ENCODE peak calls at places on chromosome 22, in four cellular contexts. T is K562, V is GM12878, M is SK-N-SH. Y is an unnamed sample.

GRCh38 chr22:35837328-35837727 is 119.7 kb downstream of the APOL5 start:
- DNase-seq in V (no peak), M (no peak), T (no peak), Y (no peak)

GRCh38 chr22:28730146-28730545 is 11.5 kb downstream of the CHEK2 start:
- DNase-seq in T (no peak), V (no peak), M (no peak), Y (no peak)

GRCh38 chr22:29520851-29521250 is 32.7 kb downstream of the THOC5 start:
- DNase-seq in M (no peak), T (peak; percentile 27), V (no peak), Y (no peak)

GRCh38 chr22:29385748-29386147 is 2.6 kb downstream of the AP1B1 start:
- DNase-seq in V (peak; percentile 64), T (no peak), M (no peak), Y (peak; percentile 51)

GRCh38 chr22:27810566-27810965 is 9.0 kb upstream of the MN1 start:
- DNase-seq in M (no peak), T (no peak), V (no peak), Y (no peak)

GRCh38 chr22:47419239-47419638 is 656.8 kb downstream of the TBC1D22A start:
- DNase-seq in V (no peak), T (no peak), M (no peak), Y (no peak)

GRCh38 chr22:42630901-42631602 is 9.3 kb downstream of the ATP5MGL start:
- DNase-seq in V (no peak), T (no peak), M (no peak), Y (no peak)

GRCh38 chr22:24865508-24865907 is 59.5 kb downstream of the SGSM1 start:
- DNase-seq in T (no peak), M (no peak), V (no peak), Y (no peak)

GRCh38 chr22:40345271-40345670 is 1.0 kb upstream of the ADSL start:
- DNase-seq in M (no peak), T (no peak), V (no peak), Y (no peak)

GRCh38 chr22:20520093-20520511 is 12.7 kb downstream of the MED15 start:
- DNase-seq in T (no peak), M (no peak), V (no peak), Y (no peak)

GRCh38 chr22:44380716-44381500 is 68.2 kb upstream of the SHISAL1 start:
- DNase-seq in T (no peak), V (no peak), M (no peak), Y (no peak)

GRCh38 chr22:24465566-24465965 is 29.6 kb upstream of the UPB1 start:
- DNase-seq in T (peak; percentile 20), M (no peak), V (no peak), Y (no peak)

GRCh38 chr22:44164031-44164430 is 16.7 kb upstream of the PARVG start:
- DNase-seq in V (no peak), T (no peak), M (no peak), Y (no peak)

GRCh38 chr22:42680648-42681047 is 31.5 kb upstream of the CYB5R3 start:
- DNase-seq in M (no peak), T (peak; percentile 23), V (no peak), Y (no peak)

GRCh38 chr22:36701166-36701713 is 2.3 kb downstream of the CACNG2 start:
- DNase-seq in V (no peak), T (no peak), M (peak; percentile 53), Y (no peak)

GRCh38 chr22:47551438-47551788 is 789.0 kb downstream of the TBC1D22A start:
- DNase-seq in M (no peak), V (no peak), T (no peak), Y (no peak)

GRCh38 chr22:35322126-35322525 is 22.4 kb downstream of the TOM1 start:
- DNase-seq in M (no peak), T (no peak), V (no peak), Y (no peak)

GRCh38 chr22:24409707-24410106 is 17.7 kb upstream of the ADORA2A start:
- DNase-seq in T (no peak), M (no peak), V (no peak), Y (no peak)

GRCh38 chr22:40240671-40241070 is 62.9 kb downstream of the TNRC6B start:
- DNase-seq in V (no peak), T (no peak), M (no peak), Y (no peak)

GRCh38 chr22:24805790-24806662 is at the start of gene SGSM1:
- DNase-seq in M (peak; percentile 97), T (peak; percentile 88), V (no peak), Y (peak; percentile 5)

GRCh38 chr22:36455571-36456458 is 25.6 kb downstream of the TXN2 start:
- DNase-seq in V (no peak), M (no peak), T (no peak), Y (no peak)

GRCh38 chr22:26610072-26610958 is 7.5 kb downstream of the CRYBB1 start:
- DNase-seq in M (no peak), V (peak; percentile 93), T (no peak), Y (no peak)

GRCh38 chr22:24310969-24311368 is 40.3 kb downstream of the SPECC1L start:
- DNase-seq in T (no peak), V (no peak), M (no peak), Y (no peak)

GRCh38 chr22:26429458-26430238 is 588 bp downstream of the ASPHD2 start:
- DNase-seq in M (peak; percentile 76), V (no peak), T (no peak), Y (no peak)

GRCh38 chr22:22210375-22210774 is 34.2 kb upstream of the VPREB1 start:
- DNase-seq in M (no peak), V (no peak), T (no peak), Y (no peak)

GRCh38 chr22:29348956-29349355 is 33.5 kb upstream of the RASL10A start:
- DNase-seq in V (no peak), T (no peak), M (no peak), Y (no peak)

GRCh38 chr22:27911329-27911728 is 7.7 kb downstream of the PITPNB start:
- DNase-seq in M (no peak), T (no peak), V (no peak), Y (no peak)

GRCh38 chr22:43434601-43435311 is 22.9 kb downstream of the MPPED1 start:
- DNase-seq in T (no peak), V (no peak), M (no peak), Y (no peak)

GRCh38 chr22:49748514-49748913 is 79.2 kb downstream of the BRD1 start:
- DNase-seq in V (no peak), M (no peak), T (no peak), Y (no peak)
- TF ChIP-seq GABPA in V (no peak), M (no peak), T (no peak), Y (no peak)

DNA sequence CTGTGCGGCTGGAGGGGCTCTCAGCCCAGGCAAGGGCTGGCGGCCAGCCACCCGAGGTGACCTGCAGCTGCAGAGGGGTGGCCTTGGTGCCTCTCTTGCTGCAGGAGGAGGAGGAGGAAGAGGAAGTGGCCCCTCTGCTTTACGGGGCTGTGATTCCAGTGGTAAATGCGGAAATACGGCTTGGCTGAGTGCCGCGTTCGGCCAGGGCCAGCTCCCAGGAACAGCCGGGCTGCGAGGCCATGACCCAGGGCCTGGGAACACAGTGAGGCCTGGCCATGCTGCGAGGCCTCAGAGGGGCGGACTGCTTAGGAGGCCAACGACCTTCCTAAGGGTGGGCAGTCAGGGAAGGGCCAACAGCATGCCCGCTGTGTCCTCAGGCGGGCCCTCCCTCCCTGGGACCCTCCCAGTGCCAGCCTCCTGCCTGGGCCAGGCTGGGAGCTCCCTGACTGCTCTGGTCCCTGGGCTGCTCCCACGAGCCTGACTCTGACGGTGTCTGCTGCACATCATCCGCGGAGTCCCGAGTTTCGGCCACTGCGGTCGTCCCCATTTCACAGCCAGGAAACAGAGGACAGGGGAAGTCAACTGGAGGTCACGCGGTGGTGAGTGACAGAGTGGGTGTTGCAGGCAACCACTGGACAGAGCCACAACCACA is 20.8 kb upstream of the PPARA start:
- DNase-seq in M (no peak), V (no peak), T (no peak), Y (peak; percentile 81)
- TF ChIP-seq REST in M (no peak), V (no peak), T (no peak), Y (no peak)

GRCh38 chr22:17898375-17898774 is 124.1 kb upstream of the BID start:
- DNase-seq in V (no peak), M (no peak), T (no peak), Y (no peak)

GRCh38 chr22:17905445-17905844 is 118.9 kb downstream of the MICAL3 start:
- DNase-seq in M (no peak), T (no peak), V (no peak), Y (no peak)

GRCh38 chr22:17906978-17907730 is 117.2 kb downstream of the MICAL3 start:
- DNase-seq in M (no peak), V (no peak), T (no peak), Y (no peak)

GRCh38 chr22:17903564-17904295 is 120.6 kb downstream of the MICAL3 start:
- DNase-seq in M (peak; percentile 49), V (no peak), T (no peak), Y (no peak)

DNA sequence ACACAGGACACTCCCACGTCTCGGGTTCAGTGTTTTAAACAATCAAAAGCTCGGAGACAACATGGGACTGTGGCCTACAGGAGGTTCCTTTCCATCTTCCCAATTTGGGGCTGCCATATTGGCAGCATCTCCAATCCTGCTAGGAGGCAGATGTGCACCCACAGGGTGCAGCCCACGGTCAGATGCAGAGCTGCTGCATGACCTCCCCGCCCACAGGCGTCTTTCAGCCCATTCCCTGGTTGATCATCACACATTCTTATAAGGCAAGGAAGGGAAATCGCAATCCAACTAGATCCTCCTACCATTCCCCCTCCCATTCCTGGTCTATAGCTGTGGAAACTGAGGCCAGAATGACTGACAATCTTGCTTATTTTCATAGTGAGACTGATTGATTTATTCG is 121.4 kb downstream of the MICAL3 start:
- DNase-seq in V (no peak), M (no peak), T (no peak), Y (no peak)
- H3K27ac ChIP-seq in V (no peak overlapping the region), M (no peak overlapping the region), T (no peak overlapping the region), Y (no peak overlapping the region)

DNA sequence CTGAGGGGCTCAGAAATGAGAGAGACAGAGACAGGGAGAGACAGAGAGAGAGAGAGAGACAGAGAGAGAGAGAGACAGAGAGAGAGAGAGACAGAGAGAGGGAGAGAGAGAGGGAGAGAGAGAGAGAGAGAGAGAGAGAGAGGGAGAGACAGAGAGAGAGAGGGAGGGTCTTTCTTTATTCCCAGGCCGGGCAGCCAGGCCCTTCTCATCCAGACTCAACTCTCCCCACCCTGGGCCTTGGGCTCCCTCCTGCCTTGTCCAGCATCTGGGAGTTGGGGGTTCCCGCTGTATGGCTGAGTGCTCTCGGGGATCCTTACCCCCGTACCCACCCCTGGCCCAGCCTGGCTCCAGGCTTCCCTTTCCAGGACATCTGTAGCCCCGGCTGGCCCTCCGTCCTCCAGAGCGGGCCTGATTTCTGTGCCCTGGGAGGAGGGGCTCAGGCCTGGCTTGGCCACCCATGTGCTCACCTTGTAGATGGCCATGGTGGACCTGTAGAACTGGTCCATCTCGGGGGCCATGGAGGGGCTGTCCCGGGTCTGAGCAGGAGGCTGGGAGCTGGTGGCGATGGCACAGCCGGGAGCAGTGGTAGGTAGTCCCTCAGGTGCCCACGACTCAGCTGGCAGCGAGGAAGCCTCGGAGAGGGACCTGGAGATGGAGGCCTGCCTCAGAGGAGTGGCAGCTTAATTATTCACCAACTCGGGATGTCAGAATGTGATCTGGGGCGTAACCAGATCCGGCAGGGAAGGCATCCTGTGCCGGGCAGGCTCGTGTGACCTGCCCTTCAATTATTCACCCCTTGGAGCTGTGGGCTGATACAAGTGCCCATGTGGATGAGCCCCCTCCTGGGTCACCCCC is at the start of gene BAIAP2L2:
- DNase-seq in T (no peak), M (no peak), V (no peak), Y (no peak)
- TF ChIP-seq GABPA in T (no peak), M (no peak), V (no peak), Y (no peak)

DNA sequence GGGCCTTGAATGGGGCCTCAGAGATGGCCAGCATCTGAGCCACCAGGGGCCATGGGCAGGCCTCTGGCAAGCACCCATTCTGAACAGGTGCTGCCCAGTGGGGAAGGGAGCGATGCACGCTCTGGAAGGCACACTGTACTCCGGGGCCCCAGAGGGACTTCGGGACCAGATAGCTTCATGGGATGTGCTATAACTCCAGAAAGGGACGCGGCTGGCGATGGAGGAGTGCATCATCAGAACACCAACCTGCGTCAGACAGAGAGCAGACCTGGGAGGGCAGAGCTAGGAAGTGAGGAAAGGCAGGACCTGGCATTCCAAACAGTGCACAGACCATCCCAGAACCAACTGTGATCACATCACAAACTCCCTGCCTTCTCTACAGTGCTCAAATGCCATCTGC is 16.8 kb downstream of the DGCR2 start:
- DNase-seq in V (no peak), M (no peak), T (no peak), Y (no peak)
- TF ChIP-seq REST in V (no peak), M (no peak), T (no peak), Y (no peak)

Y was measured in HL-60.